ENCODE peak calls at places on chromosomes 13 and 19, in nine cellular contexts. One of them, this sample, is unnamed.

GRCh38 chr13:64912141-64912540 is 2318.0 kb downstream of the PCDH9 start:
- DNase-seq in adrenal gland: no peak
- DNase-seq in activated CD4-positive, alpha-beta T cell treated with anti-CD3 and anti-CD28 coated beads, Interleukin-2, amount 10 ng/mL, durations not matched to agents 7 days and 5 days: no peak
- DNase-seq in AG08395: no peak
- DNase-seq in HCT116: no peak
- DNase-seq in progenitor cell of endocrine pancreas: no peak
- DNase-seq in uterus: no peak
- DNase-seq in bronchial epithelial cell: peak
- DNase-seq in AG08396: no peak
- DNase-seq in this sample: peak

GRCh38 chr13:110312669-110313031 is 5.6 kb downstream of the COL4A2 start:
- DNase-seq in adrenal gland: no peak
- DNase-seq in activated CD4-positive, alpha-beta T cell treated with anti-CD3 and anti-CD28 coated beads, Interleukin-2, amount 10 ng/mL, durations not matched to agents 7 days and 5 days: no peak
- DNase-seq in AG08395: peak
- DNase-seq in HCT116: no peak
- DNase-seq in progenitor cell of endocrine pancreas: no peak
- DNase-seq in uterus: peak
- DNase-seq in bronchial epithelial cell: peak
- DNase-seq in AG08396: peak
- DNase-seq in this sample: peak

GRCh38 chr19:3855321-3855720 is 13.5 kb downstream of the ZFR2 start:
- DNase-seq in adrenal gland: no peak
- DNase-seq in activated CD4-positive, alpha-beta T cell treated with anti-CD3 and anti-CD28 coated beads, Interleukin-2, amount 10 ng/mL, durations not matched to agents 7 days and 5 days: no peak
- DNase-seq in AG08395: no peak
- DNase-seq in HCT116: no peak
- DNase-seq in progenitor cell of endocrine pancreas: no peak
- DNase-seq in uterus: no peak
- DNase-seq in bronchial epithelial cell: no peak
- DNase-seq in AG08396: no peak
- DNase-seq in this sample: no peak

GRCh38 chr19:42488783-42489521 is 39.3 kb downstream of the CEACAM1 start:
- DNase-seq in adrenal gland: no peak
- DNase-seq in activated CD4-positive, alpha-beta T cell treated with anti-CD3 and anti-CD28 coated beads, Interleukin-2, amount 10 ng/mL, durations not matched to agents 7 days and 5 days: no peak
- DNase-seq in AG08395: no peak
- DNase-seq in HCT116: peak
- DNase-seq in progenitor cell of endocrine pancreas: no peak
- DNase-seq in uterus: no peak
- DNase-seq in bronchial epithelial cell: no peak
- DNase-seq in AG08396: no peak
- DNase-seq in this sample: no peak

GRCh38 chr19:2034729-2035589 is 16.1 kb downstream of the MKNK2 start:
- DNase-seq in adrenal gland: peak
- DNase-seq in activated CD4-positive, alpha-beta T cell treated with anti-CD3 and anti-CD28 coated beads, Interleukin-2, amount 10 ng/mL, durations not matched to agents 7 days and 5 days: peak
- DNase-seq in AG08395: peak
- DNase-seq in HCT116: peak
- DNase-seq in progenitor cell of endocrine pancreas: no peak
- DNase-seq in uterus: no peak
- DNase-seq in bronchial epithelial cell: peak
- DNase-seq in AG08396: peak
- DNase-seq in this sample: no peak

GRCh38 chr19:36081385-36081784 is 26.7 kb downstream of the WDR62 start:
- DNase-seq in adrenal gland: no peak
- DNase-seq in activated CD4-positive, alpha-beta T cell treated with anti-CD3 and anti-CD28 coated beads, Interleukin-2, amount 10 ng/mL, durations not matched to agents 7 days and 5 days: no peak
- DNase-seq in AG08395: no peak
- DNase-seq in HCT116: no peak
- DNase-seq in progenitor cell of endocrine pancreas: no peak
- DNase-seq in uterus: no peak
- DNase-seq in bronchial epithelial cell: peak
- DNase-seq in AG08396: no peak
- DNase-seq in this sample: no peak

GRCh38 chr13:54574791-54575190 is 1546.2 kb downstream of the OLFM4 start:
- DNase-seq in adrenal gland: no peak
- DNase-seq in activated CD4-positive, alpha-beta T cell treated with anti-CD3 and anti-CD28 coated beads, Interleukin-2, amount 10 ng/mL, durations not matched to agents 7 days and 5 days: no peak
- DNase-seq in AG08395: no peak
- DNase-seq in HCT116: no peak
- DNase-seq in progenitor cell of endocrine pancreas: no peak
- DNase-seq in uterus: no peak
- DNase-seq in bronchial epithelial cell: no peak
- DNase-seq in AG08396: no peak
- DNase-seq in this sample: no peak

GRCh38 chr19:19385131-19385899 is 20.2 kb upstream of the GATAD2A start:
- DNase-seq in adrenal gland: peak
- DNase-seq in activated CD4-positive, alpha-beta T cell treated with anti-CD3 and anti-CD28 coated beads, Interleukin-2, amount 10 ng/mL, durations not matched to agents 7 days and 5 days: peak
- DNase-seq in AG08395: peak
- DNase-seq in HCT116: peak
- DNase-seq in progenitor cell of endocrine pancreas: peak
- DNase-seq in uterus: peak
- DNase-seq in bronchial epithelial cell: peak
- DNase-seq in AG08396: peak
- DNase-seq in this sample: peak

GRCh38 chr13:35699805-35700204 is 223.3 kb upstream of the MAB21L1 start:
- DNase-seq in adrenal gland: no peak
- DNase-seq in activated CD4-positive, alpha-beta T cell treated with anti-CD3 and anti-CD28 coated beads, Interleukin-2, amount 10 ng/mL, durations not matched to agents 7 days and 5 days: no peak
- DNase-seq in AG08395: peak
- DNase-seq in HCT116: no peak
- DNase-seq in progenitor cell of endocrine pancreas: no peak
- DNase-seq in uterus: peak
- DNase-seq in bronchial epithelial cell: no peak
- DNase-seq in AG08396: no peak
- DNase-seq in this sample: no peak

GRCh38 chr13:114339779-114340534 is 25.7 kb downstream of the CHAMP1 start:
- DNase-seq in adrenal gland: peak
- DNase-seq in activated CD4-positive, alpha-beta T cell treated with anti-CD3 and anti-CD28 coated beads, Interleukin-2, amount 10 ng/mL, durations not matched to agents 7 days and 5 days: peak
- DNase-seq in AG08395: peak
- DNase-seq in HCT116: peak
- DNase-seq in progenitor cell of endocrine pancreas: no peak
- DNase-seq in uterus: no peak
- DNase-seq in bronchial epithelial cell: peak
- DNase-seq in AG08396: peak
- DNase-seq in this sample: no peak

GRCh38 chr19:17718988-17719711 is at the start of gene MAP1S:
- DNase-seq in adrenal gland: peak
- DNase-seq in activated CD4-positive, alpha-beta T cell treated with anti-CD3 and anti-CD28 coated beads, Interleukin-2, amount 10 ng/mL, durations not matched to agents 7 days and 5 days: peak
- DNase-seq in AG08395: peak
- DNase-seq in HCT116: no peak
- DNase-seq in progenitor cell of endocrine pancreas: peak
- DNase-seq in uterus: peak
- DNase-seq in bronchial epithelial cell: peak
- DNase-seq in AG08396: peak
- DNase-seq in this sample: no peak

GRCh38 chr19:51712461-51713081 is 11.2 kb downstream of the HAS1 start:
- DNase-seq in adrenal gland: no peak
- DNase-seq in activated CD4-positive, alpha-beta T cell treated with anti-CD3 and anti-CD28 coated beads, Interleukin-2, amount 10 ng/mL, durations not matched to agents 7 days and 5 days: no peak
- DNase-seq in AG08395: peak
- DNase-seq in HCT116: no peak
- DNase-seq in progenitor cell of endocrine pancreas: no peak
- DNase-seq in uterus: no peak
- DNase-seq in bronchial epithelial cell: peak
- DNase-seq in AG08396: no peak
- DNase-seq in this sample: no peak

GRCh38 chr13:46665630-46666482 is 112.9 kb downstream of the LRCH1 start:
- DNase-seq in adrenal gland: no peak
- DNase-seq in activated CD4-positive, alpha-beta T cell treated with anti-CD3 and anti-CD28 coated beads, Interleukin-2, amount 10 ng/mL, durations not matched to agents 7 days and 5 days: no peak
- DNase-seq in AG08395: no peak
- DNase-seq in HCT116: no peak
- DNase-seq in progenitor cell of endocrine pancreas: no peak
- DNase-seq in uterus: no peak
- DNase-seq in bronchial epithelial cell: peak
- DNase-seq in AG08396: no peak
- DNase-seq in this sample: no peak

GRCh38 chr19:22901431-22902130 is 69.5 kb downstream of the ZNF723 start:
- DNase-seq in adrenal gland: no peak
- DNase-seq in activated CD4-positive, alpha-beta T cell treated with anti-CD3 and anti-CD28 coated beads, Interleukin-2, amount 10 ng/mL, durations not matched to agents 7 days and 5 days: no peak
- DNase-seq in AG08395: no peak
- DNase-seq in HCT116: no peak
- DNase-seq in progenitor cell of endocrine pancreas: no peak
- DNase-seq in uterus: no peak
- DNase-seq in bronchial epithelial cell: no peak
- DNase-seq in AG08396: no peak
- DNase-seq in this sample: no peak

GRCh38 chr19:28283592-28283991 is 929.4 kb downstream of the UQCRFS1 start:
- DNase-seq in adrenal gland: no peak
- DNase-seq in activated CD4-positive, alpha-beta T cell treated with anti-CD3 and anti-CD28 coated beads, Interleukin-2, amount 10 ng/mL, durations not matched to agents 7 days and 5 days: no peak
- DNase-seq in AG08395: no peak
- DNase-seq in HCT116: no peak
- DNase-seq in progenitor cell of endocrine pancreas: no peak
- DNase-seq in uterus: no peak
- DNase-seq in bronchial epithelial cell: no peak
- DNase-seq in AG08396: no peak
- DNase-seq in this sample: no peak

This sample was measured in epithelial cell of prostate.